ENCODE peak calls at places on chromosomes 13 and 19, in four cellular contexts. One of them, this sample, is unnamed.

GRCh38 chr19:46661735-46662592 is 982 bp upstream of the DACT3 start:
- DNase-seq in GM12878: no peak
- DNase-seq in HepG2: peak; percentile 71
- DNase-seq in K562: peak; percentile 79
- DNase-seq in this sample: peak; percentile 78

GRCh38 chr19:13091400-13092161 is 11.1 kb downstream of the LYL1 start:
- DNase-seq in GM12878: no peak
- DNase-seq in HepG2: no peak
- DNase-seq in K562: no peak
- DNase-seq in this sample: no peak

GRCh38 chr19:41351339-41352245 is 2.1 kb downstream of the TGFB1 start:
- DNase-seq in GM12878: no peak
- DNase-seq in HepG2: no peak
- DNase-seq in K562: peak; percentile 85
- DNase-seq in this sample: peak; percentile 56

GRCh38 chr13:47092202-47092601 is 195.3 kb upstream of the HTR2A start:
- DNase-seq in GM12878: no peak
- DNase-seq in HepG2: no peak
- DNase-seq in K562: no peak
- DNase-seq in this sample: no peak

GRCh38 chr13:43058318-43058674 is 34.9 kb downstream of the DNAJC15 start:
- DNase-seq in GM12878: no peak
- DNase-seq in HepG2: peak; percentile 46
- DNase-seq in K562: no peak
- DNase-seq in this sample: peak; percentile 24

GRCh38 chr13:41590643-41591042 is 133.3 kb downstream of the RGCC start:
- DNase-seq in GM12878: no peak
- DNase-seq in HepG2: no peak
- DNase-seq in K562: no peak
- DNase-seq in this sample: no peak

GRCh38 chr13:77827350-77827749 is 91.3 kb downstream of the EDNRB start:
- DNase-seq in GM12878: no peak
- DNase-seq in HepG2: no peak
- DNase-seq in K562: no peak
- DNase-seq in this sample: no peak

GRCh38 chr13:36344886-36345437 is 1.2 kb downstream of the SPART start:
- DNase-seq in GM12878: no peak
- DNase-seq in HepG2: no peak
- DNase-seq in K562: no peak
- DNase-seq in this sample: no peak

GRCh38 chr13:110344320-110344719 is 37.2 kb downstream of the COL4A2 start:
- DNase-seq in GM12878: no peak
- DNase-seq in HepG2: no peak
- DNase-seq in K562: no peak
- DNase-seq in this sample: no peak

GRCh38 chr13:99677388-99677951 is 176.2 kb downstream of the TM9SF2 start:
- DNase-seq in GM12878: no peak
- DNase-seq in HepG2: no peak
- DNase-seq in K562: no peak
- DNase-seq in this sample: no peak

GRCh38 chr19:49930483-49931011 is 1.2 kb upstream of the NUP62 start:
- DNase-seq in GM12878: no peak
- DNase-seq in HepG2: no peak
- DNase-seq in K562: peak; percentile 78
- DNase-seq in this sample: no peak

GRCh38 chr13:59527500-59527899 is 636.2 kb downstream of the DIAPH3 start:
- DNase-seq in GM12878: no peak
- DNase-seq in HepG2: no peak
- DNase-seq in K562: no peak
- DNase-seq in this sample: no peak

GRCh38 chr19:41352609-41353465 is 885 bp downstream of the TGFB1 start:
- DNase-seq in GM12878: no peak
- DNase-seq in HepG2: peak; percentile 54
- DNase-seq in K562: peak; percentile 73
- DNase-seq in this sample: peak; percentile 40

GRCh38 chr19:41887711-41888382 is 4.9 kb downstream of the ARHGEF1 start:
- DNase-seq in GM12878: no peak
- DNase-seq in HepG2: peak; percentile 95
- DNase-seq in K562: no peak
- DNase-seq in this sample: no peak

GRCh38 chr19:45693168-45693788 is 812 bp downstream of the QPCTL start:
- DNase-seq in GM12878: no peak
- DNase-seq in HepG2: peak; percentile 64
- DNase-seq in K562: peak; percentile 76
- DNase-seq in this sample: peak; percentile 75

GRCh38 chr13:30165791-30166190 is 141.6 kb downstream of the KATNAL1 start:
- DNase-seq in GM12878: no peak
- DNase-seq in HepG2: no peak
- DNase-seq in K562: no peak
- DNase-seq in this sample: no peak

GRCh38 chr13:21541980-21542379 is 62.0 kb downstream of the MICU2 start:
- DNase-seq in GM12878: no peak
- DNase-seq in HepG2: no peak
- DNase-seq in K562: no peak
- DNase-seq in this sample: no peak

GRCh38 chr19:31312004-31312403 is 37.2 kb downstream of the TSHZ3 start:
- DNase-seq in GM12878: no peak
- DNase-seq in HepG2: no peak
- DNase-seq in K562: no peak
- DNase-seq in this sample: no peak
- TF ChIP-seq FOXK2 in GM12878: no peak
- TF ChIP-seq FOXK2 in HepG2: no peak
- TF ChIP-seq FOXK2 in K562: no peak
- TF ChIP-seq FOXK2 in this sample: no peak

GRCh38 chr19:30873003-30873402 is 476.2 kb downstream of the TSHZ3 start:
- DNase-seq in GM12878: no peak
- DNase-seq in HepG2: no peak
- DNase-seq in K562: no peak
- DNase-seq in this sample: no peak

GRCh38 chr19:30873691-30874090 is 475.5 kb downstream of the TSHZ3 start:
- DNase-seq in GM12878: no peak
- DNase-seq in HepG2: no peak
- DNase-seq in K562: no peak
- DNase-seq in this sample: no peak

GRCh38 chr19:30871979-30872378 is 477.3 kb downstream of the TSHZ3 start:
- DNase-seq in GM12878: no peak
- DNase-seq in HepG2: no peak
- DNase-seq in K562: no peak
- DNase-seq in this sample: no peak

GRCh38 chr19:30865481-30865880 is 483.8 kb downstream of the TSHZ3 start:
- DNase-seq in GM12878: no peak
- DNase-seq in HepG2: no peak
- DNase-seq in K562: no peak
- DNase-seq in this sample: no peak

GRCh38 chr19:30870861-30871260 is 478.4 kb downstream of the TSHZ3 start:
- DNase-seq in GM12878: no peak
- DNase-seq in HepG2: no peak
- DNase-seq in K562: no peak
- DNase-seq in this sample: no peak
- TF ChIP-seq TARDBP in GM12878: no peak
- TF ChIP-seq TARDBP in HepG2: no peak
- TF ChIP-seq TARDBP in K562: no peak
- TF ChIP-seq TARDBP in this sample: no peak

DNA sequence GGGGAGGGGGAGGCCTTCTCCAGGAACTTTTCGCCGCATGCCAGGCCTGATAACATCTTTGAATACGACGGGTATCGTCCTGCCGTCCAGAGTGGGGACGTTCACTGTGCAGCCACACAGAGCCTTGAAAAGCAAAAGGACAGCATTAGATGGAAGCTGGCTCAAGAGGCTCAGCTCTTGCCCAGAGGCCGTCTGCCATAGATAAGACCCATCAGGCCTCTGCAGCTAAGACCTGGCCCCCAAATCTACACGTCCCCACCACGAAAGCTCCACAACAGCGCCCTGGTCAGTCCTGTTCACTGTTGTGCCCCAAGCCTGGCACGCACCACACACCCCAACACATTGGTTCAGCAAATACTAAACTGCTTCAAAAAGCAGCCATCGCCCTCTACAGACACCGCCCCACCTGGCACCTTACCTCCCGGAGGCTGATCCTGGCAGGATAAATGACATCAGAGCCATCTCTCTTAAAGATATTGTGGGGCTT is 2.1 kb downstream of the DNAJB1 start:
- DNase-seq in GM12878: no peak
- DNase-seq in HepG2: no peak
- DNase-seq in K562: no peak
- DNase-seq in this sample: no peak
- TF ChIP-seq BHLHE40 in GM12878: no peak
- TF ChIP-seq BHLHE40 in HepG2: no peak
- TF ChIP-seq BHLHE40 in K562: no peak
- TF ChIP-seq BHLHE40 in this sample: no peak

DNA sequence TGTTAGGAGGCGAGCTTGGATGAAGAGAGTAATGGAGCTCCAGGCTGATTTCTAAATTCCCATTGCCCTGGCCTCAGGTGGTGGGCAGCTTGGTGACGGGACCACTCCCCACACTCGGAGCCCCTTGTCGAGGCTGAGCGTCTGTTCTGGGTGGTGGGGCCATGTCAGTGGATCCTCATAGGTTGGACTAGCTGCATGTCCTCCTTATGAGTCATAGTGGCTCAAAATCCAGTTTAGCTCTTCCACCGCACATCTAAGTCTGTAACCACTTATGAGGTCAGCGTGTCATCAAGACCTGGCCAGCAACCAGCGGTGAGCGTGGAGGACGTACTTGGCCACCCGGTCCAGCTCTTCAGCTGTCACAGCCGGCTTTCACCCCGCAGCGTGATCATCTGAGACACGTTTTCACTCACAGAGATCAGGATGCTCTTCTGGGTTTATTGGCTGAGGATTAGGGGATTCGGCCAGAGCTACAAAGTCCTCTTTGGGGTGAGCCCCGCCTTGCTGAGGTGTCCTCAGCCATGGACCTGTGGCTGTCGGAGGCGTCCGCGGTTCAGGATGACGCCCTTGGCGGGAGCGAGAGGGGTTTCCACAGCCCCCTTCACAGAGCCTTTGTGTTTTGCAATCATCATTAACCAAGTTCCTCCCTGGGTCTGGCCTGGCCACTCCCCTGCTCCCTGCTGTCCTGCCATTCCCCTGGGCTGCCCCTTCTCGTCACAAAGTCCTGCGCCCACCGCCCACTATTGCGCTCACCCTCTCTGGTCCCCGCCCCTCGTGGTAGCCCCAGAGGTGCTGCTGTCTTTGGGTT is 41.9 kb downstream of the ADPRHL1 start:
- DNase-seq in GM12878: no peak
- DNase-seq in HepG2: peak; percentile 32
- DNase-seq in K562: no peak
- DNase-seq in this sample: no peak
- TF ChIP-seq FOXK2 in GM12878: no peak
- TF ChIP-seq FOXK2 in HepG2: no peak
- TF ChIP-seq FOXK2 in K562: no peak
- TF ChIP-seq FOXK2 in this sample: no peak